ENCODE peak calls at places on chromosomes 6 and 20, in ten cellular contexts. B, R, U, Y, P, J, Q, E, G and V are unnamed samples.

GRCh38 chr6:108684809-108685329 is 124.2 kb downstream of the FOXO3 start:
- DNase-seq in P (no peak), G (no peak), B (peak), Y (no peak), U (no peak), Q (no peak), R (no peak), E (no peak), J (no peak), V (no peak)

GRCh38 chr6:137181876-137182653 is 8.6 kb upstream of the IL22RA2 start:
- DNase-seq in Q (no peak), G (no peak), R (no peak), E (peak), B (no peak), P (no peak), Y (no peak), U (no peak), J (no peak), V (no peak)

GRCh38 chr6:14601490-14601889 is 483.9 kb downstream of the CD83 start:
- DNase-seq in J (no peak), E (no peak), G (no peak), Q (no peak), Y (no peak), U (no peak), P (peak), R (no peak), B (no peak), V (no peak)

GRCh38 chr6:21887301-21888185 is 294.0 kb downstream of the SOX4 start:
- DNase-seq in B (peak), R (peak), Y (no peak), E (no peak), J (no peak), G (peak), U (no peak), Q (no peak), P (no peak), V (no peak)

GRCh38 chr6:24720131-24720603 is 1.2 kb upstream of the C6orf62 start:
- DNase-seq in J (peak), E (peak), G (peak), R (peak), B (peak), Q (no peak), Y (peak), U (no peak), P (peak), V (no peak)

GRCh38 chr20:41482647-41483552 is 116.3 kb upstream of the EMILIN3 start:
- DNase-seq in G (no peak), E (no peak), Q (no peak), U (peak), B (peak), R (no peak), Y (no peak), P (peak), J (no peak), V (peak)

GRCh38 chr6:107731422-107732319 is 92.4 kb downstream of the SCML4 start:
- DNase-seq in J (no peak), Y (no peak), E (no peak), Q (no peak), G (no peak), B (no peak), P (no peak), U (no peak), R (no peak), V (no peak)

GRCh38 chr20:53002786-53003185 is 30.6 kb downstream of the TSHZ2 start:
- DNase-seq in P (no peak), G (no peak), E (no peak), Y (no peak), R (no peak), J (no peak), B (no peak), Q (no peak), U (no peak), V (no peak)

GRCh38 chr6:166778776-166779175 is 151.7 kb upstream of the RPS6KA2 start:
- DNase-seq in J (no peak), G (no peak), P (no peak), B (no peak), Y (no peak), E (no peak), Q (no peak), R (no peak), U (no peak), V (no peak)

GRCh38 chr20:6566821-6567220 is 200.7 kb upstream of the BMP2 start:
- DNase-seq in R (no peak), E (no peak), G (no peak), B (peak), U (peak), Q (no peak), Y (no peak), J (no peak), P (peak), V (peak)

GRCh38 chr6:15063253-15063853 is 182.5 kb upstream of the JARID2 start:
- DNase-seq in B (peak), R (peak), J (no peak), U (no peak), G (no peak), Q (no peak), P (peak), E (peak), Y (peak), V (peak)

GRCh38 chr20:64205611-64206026 is 41.4 kb downstream of the MYT1 start:
- DNase-seq in Q (no peak), J (no peak), E (no peak), G (no peak), U (no peak), R (no peak), P (peak), Y (no peak), B (no peak), V (no peak)

GRCh38 chr20:19347943-19348456 is 135.6 kb downstream of the SLC24A3 start:
- DNase-seq in G (no peak), Y (peak), U (no peak), Q (no peak), B (no peak), J (no peak), E (no peak), P (no peak), R (no peak), V (no peak)
- H3K4me3 ChIP-seq in G (no peak), Y (peak), U (no peak), Q (no peak), B (no peak), J (no peak), E (no peak), P (no peak), R (no peak), V (no peak)

DNA sequence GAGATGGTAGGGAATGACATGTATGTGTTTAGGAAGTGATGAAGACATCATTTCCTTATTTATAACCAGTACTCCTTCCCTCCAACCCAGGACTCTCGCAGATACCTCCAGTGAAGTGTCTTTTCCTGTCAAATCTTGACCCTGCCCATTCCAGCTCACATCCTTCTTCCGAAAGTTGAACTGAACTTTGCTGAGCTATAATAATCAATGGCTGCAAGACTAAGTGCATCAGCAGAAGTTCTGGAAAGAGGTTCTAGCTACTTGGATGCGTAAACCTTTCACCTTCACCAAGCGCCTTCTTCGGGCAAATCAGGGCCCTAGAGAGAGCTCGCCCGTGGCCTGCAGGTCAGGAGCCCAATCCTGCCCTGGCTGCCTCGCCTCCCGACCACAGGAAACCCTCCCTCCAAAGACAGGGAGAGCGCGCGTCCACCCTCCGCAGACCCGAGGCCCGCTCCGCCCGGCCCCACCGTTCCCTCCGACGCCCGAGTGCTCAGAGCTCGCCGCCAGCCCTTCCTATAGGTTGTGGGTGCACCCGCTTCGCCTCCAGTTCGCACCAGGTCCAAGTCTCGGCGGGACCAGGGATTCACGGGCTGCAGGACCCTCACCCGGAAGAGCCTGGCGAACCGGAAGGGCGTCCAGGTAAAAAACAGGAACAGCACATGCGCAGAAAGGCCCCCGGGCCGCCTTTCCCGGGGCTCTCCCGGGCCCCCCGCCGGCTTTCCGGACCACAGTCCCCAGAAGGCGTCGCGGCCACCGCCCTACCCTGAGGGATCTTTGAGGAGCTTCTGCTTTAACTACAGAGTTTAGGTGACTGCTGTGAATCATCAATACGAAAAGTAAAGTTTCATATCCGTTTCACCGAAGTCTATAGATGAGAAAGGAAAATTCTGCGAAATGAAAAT is at the start of gene ZNF334:
- DNase-seq in E (no peak), P (peak), J (peak), R (peak), U (no peak), Y (peak), B (peak), G (no peak), Q (no peak), V (no peak)
- H3K4me3 ChIP-seq in E (peak), P (peak), J (peak), R (peak), U (peak), Y (peak), B (peak), G (peak), Q (no peak), V (peak)

DNA sequence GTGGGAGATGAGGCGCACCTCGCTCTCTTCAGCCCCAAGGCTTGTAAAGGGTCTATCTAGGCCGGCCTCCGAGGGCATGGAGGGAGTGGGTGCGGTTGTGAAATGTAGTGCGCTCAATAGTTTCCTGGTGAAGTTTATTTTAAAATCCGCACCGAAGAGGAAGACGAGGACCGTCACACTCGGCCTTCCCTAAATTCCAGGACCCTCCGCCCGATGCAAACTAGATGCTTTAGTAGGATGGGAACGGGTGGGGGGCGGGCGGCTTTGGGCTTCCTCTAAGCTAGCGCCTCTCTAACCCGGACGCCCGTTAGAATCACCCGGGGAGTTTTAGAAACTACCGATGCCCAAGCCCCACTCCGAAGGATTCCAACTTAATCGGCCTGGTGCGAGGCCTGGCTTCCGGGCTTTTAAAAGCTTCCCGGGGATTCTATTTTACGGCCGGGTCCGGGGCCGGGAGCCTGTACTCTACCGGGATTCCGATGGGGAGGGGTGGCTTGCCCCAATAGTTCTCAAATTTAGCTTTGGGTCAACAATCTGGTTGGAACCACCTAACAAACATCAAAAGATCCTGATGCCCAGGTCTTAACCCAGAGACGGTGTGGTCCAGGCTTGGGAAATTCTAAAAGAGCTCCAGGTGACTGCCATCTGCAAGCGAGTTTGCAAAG is 548 bp upstream of the BCAS4 start:
- DNase-seq in P (no peak), Q (no peak), E (no peak), U (no peak), B (no peak), J (peak), Y (peak), G (no peak), R (no peak), V (no peak)
- H3K4me3 ChIP-seq in P (no peak), Q (no peak), E (peak), U (peak), B (peak), J (peak), Y (peak), G (peak), R (peak), V (peak)

DNA sequence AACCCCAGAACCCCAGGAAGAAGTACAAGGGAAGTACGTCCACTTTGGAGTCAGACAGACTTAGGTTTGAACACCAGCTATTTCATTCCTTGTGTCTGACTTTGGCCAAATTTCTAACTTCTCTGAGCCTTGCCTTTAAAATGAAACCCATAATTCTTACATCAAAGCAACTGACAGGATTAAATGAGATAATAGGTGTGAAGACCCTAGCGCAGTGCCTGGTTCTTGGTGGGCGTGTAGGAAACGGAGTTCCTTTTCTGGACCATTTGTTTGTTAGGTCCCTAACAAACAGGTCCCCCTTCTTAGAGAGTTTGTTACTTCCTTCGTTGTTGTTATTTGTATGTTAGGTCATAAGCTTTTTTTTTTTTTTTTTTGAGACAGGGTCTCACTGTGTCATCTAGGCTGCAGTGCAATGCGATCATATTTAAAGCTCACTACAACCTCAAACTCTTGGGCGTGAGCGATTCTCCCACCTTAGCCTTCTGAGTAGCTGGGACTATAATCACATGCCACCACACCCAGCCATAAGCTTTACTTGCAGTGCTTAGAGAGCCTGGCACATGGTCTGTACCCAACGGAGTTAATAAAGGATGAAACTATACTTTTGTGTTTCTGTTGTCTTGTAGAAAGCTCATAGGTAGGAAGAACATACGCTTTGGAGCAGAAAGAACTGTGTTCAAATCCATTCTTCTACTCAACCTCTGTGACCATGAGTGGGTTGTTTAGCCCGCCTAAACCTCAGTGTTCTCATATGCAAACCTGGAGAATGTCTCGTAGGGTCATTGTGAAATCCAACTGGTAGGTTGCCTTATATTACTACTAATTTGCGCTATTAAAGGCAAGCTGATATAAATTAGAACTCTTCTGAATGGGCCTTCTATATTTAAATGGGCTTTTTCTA is 21.8 kb upstream of the MROH8 start:
- DNase-seq in Y (no peak), G (no peak), R (no peak), J (no peak), E (no peak), P (no peak), B (no peak), Q (no peak), U (no peak), V (no peak)
- H3K4me3 ChIP-seq in Y (no peak), G (no peak), R (no peak), J (no peak), E (no peak), P (no peak), B (no peak), Q (no peak), U (no peak), V (no peak)

DNA sequence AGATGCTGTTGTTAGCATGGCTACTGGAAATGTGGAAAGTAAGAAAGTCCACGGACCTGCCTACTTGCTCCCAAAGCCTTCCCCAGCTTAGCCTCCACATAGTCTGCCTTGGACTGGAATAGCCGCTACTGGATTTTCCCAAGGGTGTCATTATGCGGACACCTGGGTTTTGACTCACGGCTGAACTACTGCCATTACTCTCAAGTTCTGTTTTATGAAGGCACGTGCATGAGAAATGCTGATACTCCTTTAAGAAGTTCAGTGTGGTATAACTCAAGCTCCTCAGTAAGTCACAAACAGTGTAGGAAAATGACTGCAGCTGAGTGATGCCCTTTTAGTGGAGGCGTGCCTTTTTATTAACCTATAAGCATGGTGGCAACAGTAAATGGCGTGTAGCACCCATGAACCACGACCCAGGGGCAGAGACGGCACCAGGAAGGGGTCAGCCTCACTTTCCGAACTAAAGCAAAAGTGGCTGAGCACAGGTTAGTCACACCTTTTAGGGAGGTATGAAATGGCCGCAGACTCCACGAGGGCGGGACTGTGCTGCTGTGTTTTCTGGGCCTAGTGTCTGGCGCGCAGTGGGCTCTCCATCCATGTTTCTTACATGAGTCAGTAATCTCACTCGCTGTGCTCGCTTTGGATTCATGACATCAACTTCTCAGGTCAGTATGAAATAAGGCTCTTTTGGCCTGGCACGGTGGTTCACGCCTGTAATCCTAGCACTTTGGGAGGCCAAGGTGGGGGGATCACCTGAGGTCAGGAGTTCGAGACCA is 23.9 kb downstream of the PSMG4 start:
- DNase-seq in E (no peak), R (peak), U (no peak), P (no peak), J (peak), B (no peak), Q (no peak), G (no peak), Y (peak), V (no peak)
- H3K4me3 ChIP-seq in E (no peak), R (no peak), U (no peak), P (no peak), J (no peak), B (no peak), Q (no peak), G (no peak), Y (no peak), V (no peak)

DNA sequence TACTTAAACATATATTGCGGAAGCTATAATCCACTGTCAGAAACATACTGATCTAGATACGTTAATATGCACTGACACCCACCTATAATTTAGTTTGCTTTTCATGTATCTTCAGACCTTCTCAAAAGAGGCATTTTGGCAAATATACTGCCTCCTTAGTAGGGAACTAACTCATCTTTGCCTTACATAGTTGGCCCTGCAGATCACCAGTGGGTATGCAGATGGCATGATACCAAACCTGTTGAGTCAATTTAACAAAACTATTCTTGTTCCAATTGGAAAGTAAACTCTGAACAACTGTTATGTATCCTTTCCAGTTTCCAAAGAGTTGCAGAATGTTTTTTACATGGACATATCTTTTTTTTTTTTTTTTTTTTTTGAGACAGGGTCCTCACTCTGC is 35.6 kb upstream of the TBC1D20 start:
- DNase-seq in R (no peak), G (no peak), E (no peak), P (no peak), B (peak), U (no peak), J (no peak), Q (no peak), Y (no peak), V (no peak)
- H3K4me3 ChIP-seq in R (no peak), G (no peak), E (no peak), P (no peak), B (no peak), U (no peak), J (no peak), Q (no peak), Y (no peak), V (no peak)

GRCh38 chr6:116513224-116513875 is 1.9 kb downstream of the CALHM5 start:
- DNase-seq in E (no peak), B (no peak), Y (no peak), G (no peak), U (no peak), J (no peak), R (no peak), Q (no peak), P (peak), V (no peak)

GRCh38 chr6:116514103-116514502 is 2.7 kb downstream of the CALHM5 start:
- DNase-seq in J (no peak), P (no peak), G (no peak), Y (no peak), E (peak), U (no peak), Q (no peak), B (no peak), R (no peak), V (no peak)

GRCh38 chr6:116512709-116513108 is 1.3 kb downstream of the CALHM5 start:
- DNase-seq in J (no peak), U (no peak), R (no peak), G (no peak), B (no peak), Y (no peak), P (no peak), Q (no peak), E (no peak), V (no peak)

GRCh38 chr6:116511424-116512131 is at the start of gene CALHM5:
- DNase-seq in R (peak), J (peak), P (peak), Y (peak), B (peak), U (peak), G (peak), Q (peak), E (no peak), V (peak)

DNA sequence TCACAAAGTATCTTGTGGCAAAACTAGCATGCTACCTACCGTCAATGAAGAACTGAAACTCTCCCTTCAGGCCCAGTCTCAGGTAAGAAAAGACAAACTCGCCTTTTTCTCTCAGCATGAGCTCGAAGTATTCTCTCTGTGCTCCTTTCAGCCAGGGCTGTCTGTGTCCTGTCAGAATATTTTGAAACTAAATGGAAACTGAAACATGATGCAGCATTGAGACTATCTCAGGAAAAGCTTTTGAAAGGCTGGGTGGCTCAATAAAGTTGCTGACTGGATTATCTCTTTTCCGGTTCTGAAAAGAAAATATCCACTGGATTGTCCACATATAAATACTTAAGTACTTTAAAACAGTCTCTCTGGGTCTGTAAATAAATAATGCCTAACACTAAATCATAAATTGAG is 718 bp downstream of the CALHM5 start:
- DNase-seq in B (no peak), R (no peak), G (no peak), J (no peak), E (no peak), U (no peak), P (no peak), Y (no peak), Q (no peak), V (no peak)
- H3K4me3 ChIP-seq in B (peak), R (peak), G (no peak), J (peak), E (no peak), U (peak), P (no peak), Y (peak), Q (no peak), V (peak)